ENCODE peak calls at places on chromosomes 2 and 18, in four cellular contexts. B, G, N and K are unnamed samples.
A peak's percentile ranks its signal among the peaks of the same experiment; 100 is the strongest.

GRCh38 chr2:232038251-232038897 is 76.9 kb downstream of the DIS3L2 start:
- DNase-seq in B (no peak), G (no peak), N (no peak), K (no peak)

GRCh38 chr2:33681333-33681732 is 82.2 kb upstream of the FAM98A start:
- DNase-seq in B (no peak), G (no peak), N (no peak), K (peak; percentile 16)

GRCh38 chr2:164479460-164479859 is 141.8 kb downstream of the GRB14 start:
- DNase-seq in B (peak; percentile 29), G (peak; percentile 4), N (peak; percentile 24), K (peak; percentile 56)

GRCh38 chr2:120108749-120109148 is 95.9 kb downstream of the EPB41L5 start:
- DNase-seq in B (no peak), G (no peak), N (no peak), K (peak; percentile 79)

GRCh38 chr2:85181844-85182456 is 48.8 kb downstream of the TCF7L1 start:
- DNase-seq in B (no peak), G (no peak), N (no peak), K (no peak)

GRCh38 chr18:36757081-36757480 is 71.7 kb downstream of the TPGS2 start:
- DNase-seq in B (no peak), G (peak; percentile 71), N (no peak), K (peak; percentile 78)

GRCh38 chr18:24054130-24054529 is 39.6 kb downstream of the TTC39C start:
- DNase-seq in B (no peak), G (no peak), N (peak; percentile 4), K (peak; percentile 17)

GRCh38 chr2:60260646-60261296 is 292.7 kb downstream of the BCL11A start:
- DNase-seq in B (no peak), G (no peak), N (no peak), K (peak; percentile 1)

GRCh38 chr2:144421606-144422510 is 98.1 kb downstream of the ZEB2 start:
- DNase-seq in B (no peak), G (no peak), N (no peak), K (no peak)

GRCh38 chr18:3611313-3612038 is 161.5 kb downstream of the TGIF1 start:
- DNase-seq in B (no peak), G (no peak), N (no peak), K (no peak)

GRCh38 chr2:197297772-197298318 is 12.7 kb downstream of the ANKRD44 start:
- DNase-seq in B (no peak), G (no peak), N (no peak), K (no peak)

GRCh38 chr2:106020821-106021316 is 173.2 kb downstream of the UXS1 start:
- DNase-seq in B (no peak), G (no peak), N (peak; percentile 12), K (no peak)